ENCODE peak calls at places on chromosomes 7 and 10, in six cellular contexts. One of them, this sample, is unnamed.

GRCh38 chr10:75417522-75417927 is 13.9 kb upstream of the LRMDA start:
- DNase-seq in CMK: no peak
- DNase-seq in non-pigmented ciliary epithelial cell: no peak
- DNase-seq in hepatic stellate cell: no peak
- DNase-seq in heart left ventricle: no peak
- DNase-seq in nucleus accumbens: no peak
- DNase-seq in this sample: no peak

GRCh38 chr10:80497187-80498038 is 40.3 kb upstream of the SH2D4B start:
- DNase-seq in CMK: peak; percentile 97
- DNase-seq in nucleus accumbens: no peak
- DNase-seq in non-pigmented ciliary epithelial cell: no peak
- DNase-seq in heart left ventricle: peak; percentile 77
- DNase-seq in hepatic stellate cell: no peak
- DNase-seq in this sample: no peak

GRCh38 chr7:23450518-23450917 is 19.8 kb downstream of the IGF2BP3 start:
- DNase-seq in non-pigmented ciliary epithelial cell: no peak
- DNase-seq in CMK: no peak
- DNase-seq in nucleus accumbens: no peak
- DNase-seq in hepatic stellate cell: no peak
- DNase-seq in heart left ventricle: no peak
- DNase-seq in this sample: no peak

GRCh38 chr7:95772771-95773581 is 622 bp downstream of the DYNC1I1 start:
- DNase-seq in heart left ventricle: peak; percentile 62
- DNase-seq in CMK: no peak
- DNase-seq in nucleus accumbens: peak; percentile 5
- DNase-seq in non-pigmented ciliary epithelial cell: no peak
- DNase-seq in hepatic stellate cell: peak; percentile 12
- DNase-seq in this sample: no peak

GRCh38 chr10:43801137-43801536 is 152.5 kb upstream of the ZNF32 start:
- DNase-seq in CMK: no peak
- DNase-seq in heart left ventricle: no peak
- DNase-seq in nucleus accumbens: no peak
- DNase-seq in hepatic stellate cell: no peak
- DNase-seq in non-pigmented ciliary epithelial cell: no peak
- DNase-seq in this sample: no peak

GRCh38 chr7:129780257-129781127 is 169.0 kb downstream of the NRF1 start:
- DNase-seq in hepatic stellate cell: no peak
- DNase-seq in heart left ventricle: no peak
- DNase-seq in non-pigmented ciliary epithelial cell: no peak
- DNase-seq in CMK: no peak
- DNase-seq in nucleus accumbens: no peak
- DNase-seq in this sample: no peak

GRCh38 chr10:118754132-118754555 is 626 bp downstream of the CACUL1 start:
- DNase-seq in non-pigmented ciliary epithelial cell: no peak
- DNase-seq in hepatic stellate cell: peak; percentile 57
- DNase-seq in nucleus accumbens: no peak
- DNase-seq in CMK: peak; percentile 42
- DNase-seq in heart left ventricle: peak; percentile 70
- DNase-seq in this sample: no peak

GRCh38 chr7:23235688-23236280 is 10.8 kb upstream of the GPNMB start:
- DNase-seq in hepatic stellate cell: no peak
- DNase-seq in non-pigmented ciliary epithelial cell: no peak
- DNase-seq in CMK: no peak
- DNase-seq in heart left ventricle: no peak
- DNase-seq in nucleus accumbens: no peak
- DNase-seq in this sample: no peak

GRCh38 chr10:110212119-110213006 is 5.0 kb downstream of the MXI1 start:
- DNase-seq in heart left ventricle: no peak
- DNase-seq in CMK: no peak
- DNase-seq in hepatic stellate cell: no peak
- DNase-seq in nucleus accumbens: no peak
- DNase-seq in non-pigmented ciliary epithelial cell: no peak
- DNase-seq in this sample: no peak

GRCh38 chr10:120069700-120070099 is 177.2 kb downstream of the SEC23IP start:
- DNase-seq in heart left ventricle: no peak
- DNase-seq in CMK: no peak
- DNase-seq in non-pigmented ciliary epithelial cell: no peak
- DNase-seq in nucleus accumbens: no peak
- DNase-seq in hepatic stellate cell: no peak
- DNase-seq in this sample: no peak

GRCh38 chr10:110901954-110902819 is 16.8 kb downstream of the BBIP1 start:
- DNase-seq in non-pigmented ciliary epithelial cell: no peak
- DNase-seq in hepatic stellate cell: no peak
- DNase-seq in heart left ventricle: no peak
- DNase-seq in CMK: no peak
- DNase-seq in nucleus accumbens: no peak
- DNase-seq in this sample: no peak

GRCh38 chr10:24469993-24470392 is 253.7 kb downstream of the ARHGAP21 start:
- DNase-seq in hepatic stellate cell: no peak
- DNase-seq in heart left ventricle: no peak
- DNase-seq in non-pigmented ciliary epithelial cell: no peak
- DNase-seq in CMK: no peak
- DNase-seq in nucleus accumbens: no peak
- DNase-seq in this sample: no peak

GRCh38 chr7:76357379-76358052 is 1.3 kb downstream of the YWHAG start:
- DNase-seq in hepatic stellate cell: no peak
- DNase-seq in heart left ventricle: no peak
- DNase-seq in nucleus accumbens: no peak
- DNase-seq in CMK: no peak
- DNase-seq in non-pigmented ciliary epithelial cell: no peak
- DNase-seq in this sample: no peak

GRCh38 chr7:8817448-8818036 is 384.1 kb downstream of the NXPH1 start:
- DNase-seq in hepatic stellate cell: no peak
- DNase-seq in nucleus accumbens: no peak
- DNase-seq in non-pigmented ciliary epithelial cell: no peak
- DNase-seq in CMK: no peak
- DNase-seq in heart left ventricle: no peak
- DNase-seq in this sample: no peak

GRCh38 chr7:96236198-96237039 is 85.5 kb downstream of the SLC25A13 start:
- DNase-seq in nucleus accumbens: no peak
- DNase-seq in hepatic stellate cell: peak; percentile 23
- DNase-seq in heart left ventricle: no peak
- DNase-seq in CMK: no peak
- DNase-seq in non-pigmented ciliary epithelial cell: peak; percentile 92
- DNase-seq in this sample: peak; percentile 88

GRCh38 chr7:114856625-114857024 is 65.3 kb upstream of the MDFIC start:
- DNase-seq in nucleus accumbens: no peak
- DNase-seq in non-pigmented ciliary epithelial cell: no peak
- DNase-seq in heart left ventricle: no peak
- DNase-seq in CMK: no peak
- DNase-seq in hepatic stellate cell: no peak
- DNase-seq in this sample: no peak

GRCh38 chr7:13276977-13277376 is 589.5 kb downstream of the ARL4A start:
- DNase-seq in nucleus accumbens: no peak
- DNase-seq in heart left ventricle: no peak
- DNase-seq in CMK: no peak
- DNase-seq in non-pigmented ciliary epithelial cell: no peak
- DNase-seq in hepatic stellate cell: no peak
- DNase-seq in this sample: no peak

GRCh38 chr10:15043674-15044073 is at the start of gene OLAH:
- DNase-seq in nucleus accumbens: no peak
- DNase-seq in non-pigmented ciliary epithelial cell: no peak
- DNase-seq in heart left ventricle: no peak
- DNase-seq in CMK: no peak
- DNase-seq in hepatic stellate cell: no peak
- DNase-seq in this sample: no peak

GRCh38 chr10:95287281-95287680 is 3.5 kb downstream of the PDLIM1 start:
- DNase-seq in non-pigmented ciliary epithelial cell: no peak
- DNase-seq in nucleus accumbens: no peak
- DNase-seq in hepatic stellate cell: peak; percentile 63
- DNase-seq in heart left ventricle: no peak
- DNase-seq in CMK: no peak
- DNase-seq in this sample: no peak

GRCh38 chr10:13705526-13706169 is 118.9 kb downstream of the PRPF18 start:
- DNase-seq in nucleus accumbens: no peak
- DNase-seq in hepatic stellate cell: no peak
- DNase-seq in heart left ventricle: no peak
- DNase-seq in non-pigmented ciliary epithelial cell: no peak
- DNase-seq in CMK: no peak
- DNase-seq in this sample: no peak

GRCh38 chr7:140562921-140563600 is 77.6 kb downstream of the DENND2A start:
- DNase-seq in non-pigmented ciliary epithelial cell: no peak
- DNase-seq in heart left ventricle: peak; percentile 2
- DNase-seq in nucleus accumbens: no peak
- DNase-seq in hepatic stellate cell: no peak
- DNase-seq in CMK: no peak
- DNase-seq in this sample: no peak

GRCh38 chr7:132292803-132293202 is 283.5 kb downstream of the PLXNA4 start:
- DNase-seq in nucleus accumbens: no peak
- DNase-seq in heart left ventricle: no peak
- DNase-seq in hepatic stellate cell: peak; percentile 35
- DNase-seq in CMK: no peak
- DNase-seq in non-pigmented ciliary epithelial cell: peak; percentile 11
- DNase-seq in this sample: no peak

GRCh38 chr7:84790873-84791272 is 396.0 kb downstream of the SEMA3D start:
- DNase-seq in hepatic stellate cell: no peak
- DNase-seq in heart left ventricle: no peak
- DNase-seq in nucleus accumbens: no peak
- DNase-seq in non-pigmented ciliary epithelial cell: no peak
- DNase-seq in CMK: no peak
- DNase-seq in this sample: no peak

GRCh38 chr7:90384433-90384832 is 18.8 kb upstream of the CLDN12 start:
- DNase-seq in heart left ventricle: no peak
- DNase-seq in CMK: no peak
- DNase-seq in nucleus accumbens: no peak
- DNase-seq in non-pigmented ciliary epithelial cell: no peak
- DNase-seq in hepatic stellate cell: peak; percentile 4
- DNase-seq in this sample: no peak

GRCh38 chr10:77463967-77464745 is 173.5 kb downstream of the KCNMA1 start:
- DNase-seq in hepatic stellate cell: peak; percentile 19
- DNase-seq in CMK: no peak
- DNase-seq in nucleus accumbens: no peak
- DNase-seq in non-pigmented ciliary epithelial cell: peak; percentile 8
- DNase-seq in heart left ventricle: no peak
- DNase-seq in this sample: no peak

GRCh38 chr7:96075510-96076349 is 246.2 kb downstream of the SLC25A13 start:
- DNase-seq in non-pigmented ciliary epithelial cell: no peak
- DNase-seq in hepatic stellate cell: peak; percentile 67
- DNase-seq in heart left ventricle: peak; percentile 73
- DNase-seq in nucleus accumbens: peak; percentile 65
- DNase-seq in CMK: no peak
- DNase-seq in this sample: peak; percentile 27

GRCh38 chr7:7977774-7978173 is 9.2 kb downstream of the GLCCI1 start:
- DNase-seq in nucleus accumbens: no peak
- DNase-seq in non-pigmented ciliary epithelial cell: no peak
- DNase-seq in heart left ventricle: no peak
- DNase-seq in hepatic stellate cell: no peak
- DNase-seq in CMK: no peak
- DNase-seq in this sample: no peak

GRCh38 chr10:125113661-125114388 is 46.5 kb downstream of the CTBP2 start:
- DNase-seq in CMK: no peak
- DNase-seq in non-pigmented ciliary epithelial cell: peak; percentile 22
- DNase-seq in nucleus accumbens: no peak
- DNase-seq in heart left ventricle: no peak
- DNase-seq in hepatic stellate cell: peak; percentile 64
- DNase-seq in this sample: no peak

This sample was measured in AG04450.